ENCODE peak calls at places on chromosomes 6 and 20, in eight cellular contexts. O is CD8-positive, alpha-beta T cell; I is hepatocyte; L is lower lobe of right lung; N is fibroblast of pulmonary artery; V is RWPE1; Z is left lung; M is colonic mucosa. T is an unnamed sample.

GRCh38 chr20:20731945-20732296 is 19.5 kb upstream of the RALGAPA2 start:
- DNase-seq in O (no peak), I (no peak), L (no peak), N (peak), V (peak), Z (no peak), M (no peak), T (no peak)

GRCh38 chr6:37059344-37060194 is 54.1 kb downstream of the FGD2 start:
- DNase-seq in O (no peak), I (peak), L (peak), N (peak), V (peak), Z (peak), M (peak), T (no peak)

GRCh38 chr6:96509281-96509680 is 12.3 kb upstream of the UFL1 start:
- DNase-seq in O (no peak), I (no peak), L (no peak), N (no peak), V (no peak), Z (no peak), M (no peak), T (no peak)

GRCh38 chr6:68238097-68238597 is 396.9 kb upstream of the ADGRB3 start:
- DNase-seq in O (no peak), I (no peak), L (no peak), N (peak), V (peak), Z (no peak), M (no peak), T (no peak)

GRCh38 chr6:25016311-25016710 is 80.6 kb upstream of the RIPOR2 start:
- DNase-seq in O (no peak), I (no peak), L (no peak), N (no peak), V (no peak), Z (no peak), M (no peak), T (no peak)

GRCh38 chr20:4459081-4459480 is 262.6 kb upstream of the PRND start:
- DNase-seq in O (no peak), I (no peak), L (no peak), N (no peak), V (no peak), Z (no peak), M (no peak), T (no peak)

GRCh38 chr6:153938876-153939275 is 100.2 kb upstream of the OPRM1 start:
- DNase-seq in O (no peak), I (no peak), L (no peak), N (no peak), V (no peak), Z (no peak), M (no peak), T (no peak)

GRCh38 chr20:36493801-36494114 is 47.6 kb upstream of the MYL9 start:
- DNase-seq in O (no peak), I (no peak), L (no peak), N (peak), V (no peak), Z (peak), M (peak), T (no peak)

GRCh38 chr6:24283043-24283985 is 74.5 kb downstream of the DCDC2 start:
- DNase-seq in O (no peak), I (peak), L (peak), N (peak), V (peak), Z (peak), M (peak), T (peak)

GRCh38 chr6:164150221-164150620 is 735.7 kb downstream of the QKI start:
- DNase-seq in O (no peak), I (no peak), L (no peak), N (no peak), V (no peak), Z (no peak), M (no peak), T (no peak)

GRCh38 chr6:87115402-87116135 is 20.7 kb upstream of the CGA start:
- DNase-seq in O (no peak), I (no peak), L (no peak), N (no peak), V (no peak), Z (no peak), M (no peak), T (no peak)

GRCh38 chr6:31116661-31117385 is 2.2 kb downstream of the PSORS1C1 start:
- DNase-seq in O (no peak), I (no peak), L (no peak), N (peak), V (no peak), Z (no peak), M (no peak), T (no peak)

GRCh38 chr6:34272022-34272926 is 23.5 kb upstream of the SMIM29 start:
- DNase-seq in O (no peak), I (no peak), L (peak), N (no peak), V (no peak), Z (peak), M (no peak), T (no peak)

GRCh38 chr6:3009930-3010329 is 10.2 kb downstream of the NQO2 start:
- DNase-seq in O (no peak), I (no peak), L (no peak), N (no peak), V (no peak), Z (no peak), M (no peak), T (no peak)

GRCh38 chr6:134173936-134174789 is 121.7 kb upstream of the SLC2A12 start:
- DNase-seq in O (peak), I (peak), L (peak), N (peak), V (peak), Z (peak), M (peak), T (peak)

GRCh38 chr6:13355043-13355945 is 27.0 kb upstream of the TBC1D7 start:
- DNase-seq in O (no peak), I (peak), L (no peak), N (peak), V (peak), Z (no peak), M (no peak), T (no peak)

GRCh38 chr6:157494132-157494705 is 113.2 kb downstream of the ZDHHC14 start:
- DNase-seq in O (no peak), I (no peak), L (no peak), N (no peak), V (no peak), Z (no peak), M (peak), T (no peak)

GRCh38 chr6:105294129-105294528 is 108.8 kb downstream of the PREP start:
- DNase-seq in O (no peak), I (no peak), L (no peak), N (no peak), V (no peak), Z (no peak), M (no peak), T (no peak)

GRCh38 chr6:104940881-104941693 is 15.8 kb upstream of the LIN28B start:
- DNase-seq in O (no peak), I (peak), L (peak), N (peak), V (peak), Z (no peak), M (peak), T (peak)

GRCh38 chr6:25882066-25882496 is 8.0 kb upstream of the SLC17A3 start:
- DNase-seq in O (peak), I (peak), L (peak), N (no peak), V (no peak), Z (peak), M (peak), T (peak)

GRCh38 chr6:46329568-46329967 is 158.8 kb upstream of the ENPP5 start:
- DNase-seq in O (no peak), I (no peak), L (no peak), N (peak), V (no peak), Z (no peak), M (no peak), T (no peak)

GRCh38 chr20:58927490-58928061 is 53.5 kb upstream of the NELFCD start:
- DNase-seq in O (no peak), I (no peak), L (no peak), N (no peak), V (no peak), Z (no peak), M (peak), T (no peak)

GRCh38 chr6:27890351-27891299 is 21.6 kb downstream of the OR2B2 start:
- DNase-seq in O (peak), I (peak), L (peak), N (peak), V (peak), Z (peak), M (peak), T (no peak)

GRCh38 chr20:12171927-12172581 is 254.4 kb downstream of the BTBD3 start:
- DNase-seq in O (no peak), I (no peak), L (no peak), N (peak), V (no peak), Z (peak), M (no peak), T (no peak)

GRCh38 chr6:143037470-143037869 is 23.2 kb upstream of the AIG1 start:
- DNase-seq in O (no peak), I (no peak), L (no peak), N (no peak), V (no peak), Z (no peak), M (no peak), T (no peak)

GRCh38 chr6:167045828-167046580 is 46.8 kb downstream of the CEP43 start:
- DNase-seq in O (no peak), I (no peak), L (no peak), N (no peak), V (no peak), Z (no peak), M (no peak), T (no peak)

GRCh38 chr6:136063095-136063494 is 187.0 kb downstream of the MTFR2 start:
- DNase-seq in O (no peak), I (no peak), L (no peak), N (peak), V (no peak), Z (no peak), M (no peak), T (no peak)

GRCh38 chr20:54642733-54643667 is 167.6 kb downstream of the DOK5 start:
- DNase-seq in O (no peak), I (no peak), L (no peak), N (no peak), V (no peak), Z (no peak), M (no peak), T (no peak)

GRCh38 chr6:90885611-90886056 is 298.8 kb upstream of the MAP3K7 start:
- DNase-seq in O (no peak), I (no peak), L (no peak), N (no peak), V (no peak), Z (no peak), M (no peak), T (no peak)

GRCh38 chr6:32968093-32968769 is at the start of gene BRD2:
- DNase-seq in O (peak), I (peak), L (peak), N (peak), V (peak), Z (peak), M (peak), T (peak)

GRCh38 chr6:32971245-32971580 is 2.8 kb downstream of the BRD2 start:
- DNase-seq in O (no peak), I (no peak), L (no peak), N (no peak), V (no peak), Z (no peak), M (no peak), T (no peak)

GRCh38 chr6:32968770-32969684 is 633 bp downstream of the BRD2 start:
- DNase-seq in O (peak), I (peak), L (peak), N (peak), V (peak), Z (peak), M (peak), T (peak)

GRCh38 chr6:32970413-32971244 is 2.2 kb downstream of the BRD2 start:
- DNase-seq in O (peak), I (peak), L (peak), N (peak), V (peak), Z (peak), M (peak), T (peak)

GRCh38 chr6:32969685-32970412 is 1.5 kb downstream of the BRD2 start:
- DNase-seq in O (peak), I (peak), L (peak), N (peak), V (peak), Z (peak), M (peak), T (peak)
- TF ChIP-seq CTCF in O (no peak), I (peak), L (peak), N (no peak), V (no peak), Z (peak), M (peak), T (peak)

GRCh38 chr6:74899416-74899815 is 306.4 kb downstream of the COL12A1 start:
- DNase-seq in O (no peak), I (no peak), L (no peak), N (peak), V (no peak), Z (no peak), M (no peak), T (no peak)
- TF ChIP-seq CTCF in O (no peak), I (no peak), L (no peak), N (peak), V (no peak), Z (no peak), M (no peak), T (no peak)

GRCh38 chr6:122789862-122790739 is 1.0 kb downstream of the SMPDL3A start:
- DNase-seq in O (no peak), I (peak), L (no peak), N (no peak), V (peak), Z (peak), M (peak), T (no peak)
- TF ChIP-seq CTCF in O (no peak), I (no peak), L (no peak), N (no peak), V (peak), Z (no peak), M (no peak), T (no peak)

GRCh38 chr20:14761903-14762302 is 424.5 kb upstream of the FLRT3 start:
- DNase-seq in O (no peak), I (no peak), L (no peak), N (no peak), V (no peak), Z (no peak), M (no peak), T (no peak)
- TF ChIP-seq CTCF in O (no peak), I (no peak), L (no peak), N (no peak), V (no peak), Z (no peak), M (no peak), T (peak)

T was measured in progenitor cell of endocrine pancreas.